ENCODE peak calls at places on chromosome 12, in six cellular contexts. X, Q, T, B, S and K are unnamed samples.

GRCh38 chr12:98483621-98484455 is 31.6 kb upstream of the TMPO start:
- DNase-seq in X (no peak), Q (no peak), T (no peak), B (no peak), S (no peak), K (no peak)

GRCh38 chr12:21649034-21649433 is 8.6 kb downstream of the LDHB start:
- DNase-seq in X (no peak), Q (no peak), T (no peak), B (no peak), S (no peak), K (no peak)

GRCh38 chr12:107302649-107303386 is 209.5 kb upstream of the CRY1 start:
- DNase-seq in X (no peak), Q (no peak), T (no peak), B (no peak), S (no peak), K (no peak)

GRCh38 chr12:127943481-127944210 is 323.3 kb upstream of the TMEM132C start:
- DNase-seq in X (no peak), Q (no peak), T (no peak), B (no peak), S (no peak), K (no peak)

GRCh38 chr12:62717636-62718035 is 217.3 kb downstream of the PPM1H start:
- DNase-seq in X (no peak), Q (no peak), T (no peak), B (no peak), S (no peak), K (no peak)

GRCh38 chr12:77998236-77998786 is 167.6 kb downstream of the NAV3 start:
- DNase-seq in X (no peak), Q (no peak), T (no peak), B (no peak), S (no peak), K (no peak)

GRCh38 chr12:119594399-119594730 is 791 bp downstream of the TMEM233 start:
- DNase-seq in X (no peak), Q (peak), T (no peak), B (no peak), S (no peak), K (no peak)

GRCh38 chr12:124740691-124741137 is 123.0 kb downstream of the SCARB1 start:
- DNase-seq in X (peak), Q (no peak), T (no peak), B (peak), S (no peak), K (no peak)

GRCh38 chr12:115375188-115375991 is 691.4 kb upstream of the TBX3 start:
- DNase-seq in X (no peak), Q (no peak), T (peak), B (peak), S (peak), K (peak)

GRCh38 chr12:119444462-119445044 is 110.0 kb downstream of the CCDC60 start:
- DNase-seq in X (peak), Q (peak), T (peak), B (peak), S (peak), K (peak)

GRCh38 chr12:44465139-44465538 is 411.0 kb downstream of the NELL2 start:
- DNase-seq in X (no peak), Q (no peak), T (no peak), B (no peak), S (no peak), K (no peak)

DNA sequence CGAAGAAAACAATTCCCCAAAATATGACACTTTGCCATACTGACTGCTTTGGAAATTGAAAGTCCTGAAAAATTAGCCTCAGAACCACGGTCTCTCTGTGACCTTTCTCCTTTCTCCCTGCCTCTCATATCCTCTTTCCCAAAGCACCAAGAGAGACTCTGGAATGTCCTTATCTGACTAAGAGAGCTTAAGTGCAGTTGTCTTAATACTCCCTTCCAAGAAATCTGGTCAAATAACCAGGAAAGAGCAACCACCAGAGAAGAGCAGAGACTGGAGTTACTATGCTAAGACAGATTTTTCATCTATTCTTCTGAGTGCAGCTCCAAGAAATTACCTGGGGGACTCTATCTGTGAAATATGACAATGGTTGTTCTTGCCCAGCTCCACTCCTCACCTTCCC is 10.5 kb upstream of the BTG1 start:
- DNase-seq in X (no peak), Q (no peak), T (no peak), B (no peak), S (no peak), K (no peak)
- TF ChIP-seq TAF1 in X (no peak), Q (no peak), T (no peak), B (no peak), S (no peak), K (no peak)

GRCh38 chr12:10740182-10740581 is 17.1 kb upstream of the YBX3 start:
- DNase-seq in X (no peak), Q (no peak), T (no peak), B (peak), S (no peak), K (no peak)

GRCh38 chr12:10735428-10735827 is 12.3 kb upstream of the YBX3 start:
- DNase-seq in X (no peak), Q (no peak), T (no peak), B (no peak), S (no peak), K (no peak)

GRCh38 chr12:10739157-10740118 is 16.3 kb upstream of the YBX3 start:
- DNase-seq in X (no peak), Q (no peak), T (no peak), B (no peak), S (no peak), K (no peak)

GRCh38 chr12:10736460-10736859 is 13.3 kb upstream of the YBX3 start:
- DNase-seq in X (no peak), Q (no peak), T (no peak), B (no peak), S (no peak), K (no peak)

GRCh38 chr12:10737249-10737648 is 14.1 kb upstream of the YBX3 start:
- DNase-seq in X (no peak), Q (no peak), T (no peak), B (no peak), S (no peak), K (no peak)
- TF ChIP-seq POLR2A in X (no peak), Q (no peak), T (no peak), B (no peak), S (no peak), K (no peak)

DNA sequence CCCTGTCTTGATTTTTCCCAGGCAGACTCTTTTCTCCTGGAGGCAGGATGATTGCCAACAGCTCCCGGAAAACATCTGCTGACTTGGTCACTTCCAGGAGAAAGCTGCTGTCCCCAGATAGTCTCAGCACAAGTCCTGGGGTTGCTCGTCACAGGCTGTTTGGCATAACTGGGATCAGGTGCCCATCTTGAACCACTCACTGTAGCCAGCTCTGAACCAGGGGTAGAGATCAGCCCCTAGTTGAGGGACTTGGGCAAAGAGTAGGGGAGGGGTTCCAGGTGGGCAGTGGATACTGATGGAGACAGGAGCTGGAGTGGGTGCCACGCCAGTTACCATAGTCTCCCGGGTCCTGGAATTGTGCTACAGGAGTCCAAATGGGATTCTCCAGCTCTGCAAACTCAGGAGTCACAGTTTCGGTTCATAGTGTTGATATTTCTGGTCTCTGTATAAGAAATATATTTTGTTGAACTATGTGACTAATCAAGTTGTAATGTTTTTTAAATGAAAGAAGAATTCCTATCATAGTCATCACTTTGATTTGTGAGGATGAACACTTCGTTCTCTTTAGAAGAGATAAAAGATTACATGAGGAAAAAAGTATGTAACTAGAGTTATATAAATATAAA is 1154.5 kb downstream of the AACS start:
- DNase-seq in X (no peak), Q (no peak), T (no peak), B (no peak), S (no peak), K (no peak)
- TF ChIP-seq TAF1 in X (no peak), Q (no peak), T (no peak), B (no peak), S (no peak), K (no peak)

DNA sequence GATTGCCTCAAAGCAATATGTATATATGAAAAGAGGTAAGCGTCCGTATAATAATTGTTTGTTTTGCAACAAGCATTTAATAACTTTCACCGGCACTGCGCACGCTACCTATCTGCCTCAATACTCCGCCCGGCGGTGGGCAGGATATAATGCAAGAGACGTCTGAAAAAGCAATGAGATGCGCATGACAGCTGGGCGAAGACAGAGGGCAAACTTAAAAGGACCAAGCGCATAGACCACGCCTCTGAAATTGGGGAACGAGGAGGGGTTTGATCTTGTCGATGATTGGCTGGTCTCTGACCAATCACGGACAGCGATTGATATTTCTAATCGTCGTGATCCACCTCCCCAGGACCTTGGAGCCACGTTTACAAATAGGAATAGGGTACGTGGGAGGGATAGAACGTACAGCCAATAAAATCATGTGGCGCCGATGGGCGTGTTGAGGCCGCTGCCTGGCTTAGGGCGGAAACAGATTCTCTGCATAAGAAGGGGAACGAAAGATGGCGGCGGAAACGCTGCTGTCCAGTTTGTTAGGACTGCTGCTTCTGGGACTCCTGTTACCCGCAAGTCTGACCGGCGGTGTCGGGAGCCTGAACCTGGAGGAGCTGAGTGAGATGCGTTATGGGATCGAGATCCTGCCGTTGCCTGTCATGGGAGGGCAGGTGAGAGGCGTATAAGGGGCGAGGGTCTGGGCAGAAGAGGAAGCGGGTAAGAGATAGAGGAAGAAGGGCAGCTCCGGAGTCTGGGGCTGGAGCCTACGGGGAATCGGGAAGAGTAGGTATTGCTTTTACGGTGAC is at the start of gene OS9:
- DNase-seq in X (peak), Q (peak), T (peak), B (peak), S (peak), K (peak)
- TF ChIP-seq POLR2A in X (peak), Q (peak), T (peak), B (peak), S (peak), K (peak)

DNA sequence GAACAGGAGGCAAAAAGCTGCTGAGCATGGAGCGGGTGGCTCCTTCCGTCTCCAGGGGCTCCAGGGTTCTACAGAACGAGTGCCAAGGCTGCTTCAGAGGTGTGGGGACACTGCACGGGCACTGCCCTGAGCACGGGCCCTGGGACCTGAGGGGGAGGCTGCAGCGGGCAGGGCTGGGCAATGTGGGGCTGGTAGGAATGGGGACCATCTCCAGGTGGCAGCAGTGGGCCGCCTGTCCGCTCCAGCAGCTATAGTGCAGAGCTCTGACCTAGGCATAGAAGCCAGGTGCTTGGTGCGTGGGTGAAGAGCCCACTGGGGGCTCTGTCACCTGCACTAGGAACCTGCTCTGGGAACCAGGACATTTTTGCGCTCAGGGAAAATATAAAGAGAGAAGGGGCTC is 22.3 kb downstream of the HDAC7 start:
- DNase-seq in X (no peak), Q (peak), T (peak), B (no peak), S (no peak), K (peak)
- TF ChIP-seq TAF1 in X (no peak), Q (no peak), T (no peak), B (no peak), S (no peak), K (no peak)

GRCh38 chr12:113358381-113359132 is at the start of gene PLBD2:
- DNase-seq in X (peak), Q (peak), T (peak), B (peak), S (peak), K (peak)
- TF ChIP-seq POLR2A in X (no peak), Q (peak), T (no peak), B (peak), S (peak), K (peak)

GRCh38 chr12:75953312-75953906 is 78.2 kb downstream of the PHLDA1 start:
- DNase-seq in X (no peak), Q (no peak), T (no peak), B (no peak), S (no peak), K (no peak)

GRCh38 chr12:75954749-75955148 is 76.8 kb downstream of the PHLDA1 start:
- DNase-seq in X (no peak), Q (no peak), T (no peak), B (no peak), S (no peak), K (no peak)

GRCh38 chr12:75955251-75955650 is 76.3 kb downstream of the PHLDA1 start:
- DNase-seq in X (no peak), Q (no peak), T (no peak), B (peak), S (no peak), K (no peak)

GRCh38 chr12:75951399-75952228 is 80.0 kb downstream of the PHLDA1 start:
- DNase-seq in X (no peak), Q (no peak), T (no peak), B (no peak), S (no peak), K (no peak)

GRCh38 chr12:75954076-75954475 is 77.5 kb downstream of the PHLDA1 start:
- DNase-seq in X (peak), Q (no peak), T (no peak), B (peak), S (no peak), K (no peak)
- TF ChIP-seq TAF1 in X (no peak), Q (no peak), T (no peak), B (no peak), S (no peak), K (no peak)

GRCh38 chr12:59595557-59596231 is at the start of gene SLC16A7:
- DNase-seq in X (no peak), Q (no peak), T (peak), B (peak), S (peak), K (peak)
- TF ChIP-seq POLR2A in X (no peak), Q (no peak), T (no peak), B (no peak), S (no peak), K (no peak)

GRCh38 chr12:95653761-95654546 is 102.7 kb upstream of the USP44 start:
- DNase-seq in X (no peak), Q (no peak), T (no peak), B (peak), S (no peak), K (no peak)
- TF ChIP-seq TAF1 in X (no peak), Q (no peak), T (no peak), B (no peak), S (no peak), K (no peak)

GRCh38 chr12:120686151-120686689 is 729 bp upstream of the MLEC start:
- DNase-seq in X (peak), Q (peak), T (peak), B (peak), S (peak), K (peak)
- TF ChIP-seq POLR2A in X (no peak), Q (peak), T (peak), B (peak), S (peak), K (peak)